ENCODE peak calls at places on chromosomes 12 and 14, in ten cellular contexts. Q is spleen; J is naive thymus-derived CD4-positive, alpha-beta T cell; G is colonic mucosa; R is Panc1; D is DND-41; W is activated T-cell treated with anti-CD3 and anti-CD28 coated beads, Interleukin-2, amount 50 U/mL, for 1 hour; P is heart right ventricle; U is aorta; B is astrocyte of the spinal cord. T is an unnamed sample.

GRCh38 chr14:76252471-76252870 is 100.7 kb downstream of the GPATCH2L start:
- DNase-seq in G (no peak), D (no peak), U (no peak), J (no peak), W (no peak), B (no peak), R (no peak), Q (no peak), P (no peak), T (no peak)

GRCh38 chr14:96735509-96735908 is 61.7 kb upstream of the VRK1 start:
- DNase-seq in Q (no peak), U (no peak), J (no peak), P (no peak), D (no peak), W (no peak), B (no peak), R (no peak), G (no peak), T (no peak)

GRCh38 chr14:29821665-29822429 is 105.8 kb downstream of the PRKD1 start:
- DNase-seq in B (no peak), J (no peak), U (no peak), R (no peak), D (no peak), P (no peak), W (no peak), G (no peak), Q (no peak), T (no peak)

GRCh38 chr12:82470906-82471512 is 112.7 kb downstream of the METTL25 start:
- DNase-seq in Q (no peak), P (no peak), G (no peak), W (no peak), U (no peak), B (no peak), D (no peak), J (no peak), R (no peak), T (no peak)

GRCh38 chr14:105146181-105146975 is 22.2 kb downstream of the JAG2 start:
- DNase-seq in J (no peak), P (no peak), Q (peak), U (peak), R (no peak), D (no peak), B (no peak), W (peak), G (no peak), T (no peak)

GRCh38 chr14:59159169-59159568 is 29.3 kb upstream of the DAAM1 start:
- DNase-seq in J (no peak), D (no peak), W (no peak), U (no peak), P (no peak), B (peak), R (no peak), G (no peak), Q (no peak), T (no peak)

GRCh38 chr12:108618079-108618952 is 15.4 kb downstream of the SELPLG start:
- DNase-seq in B (peak), P (peak), J (peak), G (peak), R (no peak), D (peak), U (peak), Q (peak), W (peak), T (peak)

GRCh38 chr14:74491952-74492351 is 1.2 kb downstream of the NPC2 start:
- DNase-seq in R (no peak), B (peak), J (peak), P (no peak), W (no peak), Q (no peak), U (no peak), D (no peak), G (peak), T (peak)

GRCh38 chr14:42994001-42994736 is 1387.5 kb downstream of the LRFN5 start:
- DNase-seq in P (no peak), B (peak), G (no peak), D (no peak), J (no peak), R (no peak), Q (no peak), W (no peak), U (no peak), T (no peak)

GRCh38 chr12:107385518-107385917 is 292.2 kb upstream of the CRY1 start:
- DNase-seq in D (no peak), P (no peak), J (no peak), R (no peak), B (peak), W (no peak), Q (no peak), U (no peak), G (no peak), T (no peak)

T was measured in hepatocyte.